ENCODE peak calls at places on chromosomes 6 and 20, in six cellular contexts. One of them, this sample, is unnamed.

GRCh38 chr6:18263561-18264337 is 581 bp downstream of the DEK start:
- DNase-seq in neural crest cell: no peak
- DNase-seq in WTC11: no peak
- DNase-seq in heart left ventricle: peak
- DNase-seq in left ventricle myocardium inferior: peak
- DNase-seq in psoas muscle: peak
- DNase-seq in this sample: peak

GRCh38 chr20:44057698-44058675 is 129.0 kb downstream of the JPH2 start:
- DNase-seq in neural crest cell: no peak
- DNase-seq in WTC11: no peak
- DNase-seq in heart left ventricle: no peak
- DNase-seq in left ventricle myocardium inferior: no peak
- DNase-seq in psoas muscle: no peak
- DNase-seq in this sample: no peak

GRCh38 chr6:158411998-158412397 is 99.7 kb downstream of the TULP4 start:
- DNase-seq in neural crest cell: no peak
- DNase-seq in WTC11: no peak
- DNase-seq in heart left ventricle: no peak
- DNase-seq in left ventricle myocardium inferior: no peak
- DNase-seq in psoas muscle: no peak
- DNase-seq in this sample: no peak

GRCh38 chr6:46983007-46983411 is 59.1 kb downstream of the ADGRF1 start:
- DNase-seq in neural crest cell: no peak
- DNase-seq in WTC11: no peak
- DNase-seq in heart left ventricle: no peak
- DNase-seq in left ventricle myocardium inferior: no peak
- DNase-seq in psoas muscle: no peak
- DNase-seq in this sample: no peak

GRCh38 chr6:21229061-21229460 is 364.5 kb upstream of the SOX4 start:
- DNase-seq in neural crest cell: no peak
- DNase-seq in WTC11: no peak
- DNase-seq in heart left ventricle: no peak
- DNase-seq in left ventricle myocardium inferior: no peak
- DNase-seq in psoas muscle: no peak
- DNase-seq in this sample: no peak

GRCh38 chr6:112780498-112781096 is 433.5 kb downstream of the RFPL4B start:
- DNase-seq in neural crest cell: peak
- DNase-seq in WTC11: peak
- DNase-seq in heart left ventricle: peak
- DNase-seq in left ventricle myocardium inferior: peak
- DNase-seq in psoas muscle: peak
- DNase-seq in this sample: peak

GRCh38 chr6:133017581-133017980 is 203.2 kb downstream of the RPS12 start:
- DNase-seq in neural crest cell: no peak
- DNase-seq in WTC11: no peak
- DNase-seq in heart left ventricle: no peak
- DNase-seq in left ventricle myocardium inferior: no peak
- DNase-seq in psoas muscle: no peak
- DNase-seq in this sample: no peak

GRCh38 chr6:7219310-7219709 is 93.7 kb downstream of the SSR1 start:
- DNase-seq in neural crest cell: no peak
- DNase-seq in WTC11: no peak
- DNase-seq in heart left ventricle: no peak
- DNase-seq in left ventricle myocardium inferior: no peak
- DNase-seq in psoas muscle: peak
- DNase-seq in this sample: no peak

GRCh38 chr6:48325701-48326100 is 214.7 kb upstream of the PTCHD4 start:
- DNase-seq in neural crest cell: no peak
- DNase-seq in WTC11: no peak
- DNase-seq in heart left ventricle: no peak
- DNase-seq in left ventricle myocardium inferior: no peak
- DNase-seq in psoas muscle: no peak
- DNase-seq in this sample: no peak

GRCh38 chr20:49821850-49822249 is 9.2 kb downstream of the SLC9A8 start:
- DNase-seq in neural crest cell: no peak
- DNase-seq in WTC11: no peak
- DNase-seq in heart left ventricle: peak
- DNase-seq in left ventricle myocardium inferior: no peak
- DNase-seq in psoas muscle: no peak
- DNase-seq in this sample: no peak

GRCh38 chr6:101296184-101296583 is 97.3 kb upstream of the GRIK2 start:
- DNase-seq in neural crest cell: no peak
- DNase-seq in WTC11: no peak
- DNase-seq in heart left ventricle: no peak
- DNase-seq in left ventricle myocardium inferior: no peak
- DNase-seq in psoas muscle: no peak
- DNase-seq in this sample: peak

GRCh38 chr6:21900730-21901129 is 307.2 kb downstream of the SOX4 start:
- DNase-seq in neural crest cell: no peak
- DNase-seq in WTC11: no peak
- DNase-seq in heart left ventricle: no peak
- DNase-seq in left ventricle myocardium inferior: no peak
- DNase-seq in psoas muscle: no peak
- DNase-seq in this sample: no peak

GRCh38 chr6:3331948-3332347 is 73.2 kb downstream of the PSMG4 start:
- DNase-seq in neural crest cell: no peak
- DNase-seq in WTC11: no peak
- DNase-seq in heart left ventricle: no peak
- DNase-seq in left ventricle myocardium inferior: no peak
- DNase-seq in psoas muscle: no peak
- DNase-seq in this sample: no peak

GRCh38 chr20:10501377-10501776 is 66.3 kb downstream of the SLX4IP start:
- DNase-seq in neural crest cell: no peak
- DNase-seq in WTC11: no peak
- DNase-seq in heart left ventricle: peak
- DNase-seq in left ventricle myocardium inferior: no peak
- DNase-seq in psoas muscle: no peak
- DNase-seq in this sample: no peak

GRCh38 chr6:74735304-74735703 is 470.5 kb downstream of the COL12A1 start:
- DNase-seq in neural crest cell: no peak
- DNase-seq in WTC11: no peak
- DNase-seq in heart left ventricle: no peak
- DNase-seq in left ventricle myocardium inferior: no peak
- DNase-seq in psoas muscle: no peak
- DNase-seq in this sample: no peak

GRCh38 chr20:58407966-58408557 is 19.0 kb downstream of the VAPB start:
- DNase-seq in neural crest cell: no peak
- DNase-seq in WTC11: no peak
- DNase-seq in heart left ventricle: no peak
- DNase-seq in left ventricle myocardium inferior: no peak
- DNase-seq in psoas muscle: no peak
- DNase-seq in this sample: no peak

GRCh38 chr6:156740604-156741003 is 36.6 kb upstream of the ARID1B start:
- DNase-seq in neural crest cell: no peak
- DNase-seq in WTC11: no peak
- DNase-seq in heart left ventricle: no peak
- DNase-seq in left ventricle myocardium inferior: no peak
- DNase-seq in psoas muscle: no peak
- DNase-seq in this sample: no peak
- TF ChIP-seq CTCF in neural crest cell: no peak
- TF ChIP-seq CTCF in WTC11: no peak
- TF ChIP-seq CTCF in heart left ventricle: no peak
- TF ChIP-seq CTCF in left ventricle myocardium inferior: no peak
- TF ChIP-seq CTCF in psoas muscle: no peak
- TF ChIP-seq CTCF in this sample: no peak

GRCh38 chr6:149024361-149024760 is 277.5 kb downstream of the UST start:
- DNase-seq in neural crest cell: no peak
- DNase-seq in WTC11: no peak
- DNase-seq in heart left ventricle: no peak
- DNase-seq in left ventricle myocardium inferior: no peak
- DNase-seq in psoas muscle: no peak
- DNase-seq in this sample: no peak

GRCh38 chr6:149027484-149027883 is 280.7 kb downstream of the UST start:
- DNase-seq in neural crest cell: no peak
- DNase-seq in WTC11: no peak
- DNase-seq in heart left ventricle: no peak
- DNase-seq in left ventricle myocardium inferior: no peak
- DNase-seq in psoas muscle: no peak
- DNase-seq in this sample: no peak

GRCh38 chr6:149028767-149029405 is 282.1 kb downstream of the UST start:
- DNase-seq in neural crest cell: peak
- DNase-seq in WTC11: no peak
- DNase-seq in heart left ventricle: peak
- DNase-seq in left ventricle myocardium inferior: no peak
- DNase-seq in psoas muscle: no peak
- DNase-seq in this sample: peak

GRCh38 chr6:149025061-149025460 is 278.2 kb downstream of the UST start:
- DNase-seq in neural crest cell: no peak
- DNase-seq in WTC11: no peak
- DNase-seq in heart left ventricle: no peak
- DNase-seq in left ventricle myocardium inferior: no peak
- DNase-seq in psoas muscle: no peak
- DNase-seq in this sample: no peak

DNA sequence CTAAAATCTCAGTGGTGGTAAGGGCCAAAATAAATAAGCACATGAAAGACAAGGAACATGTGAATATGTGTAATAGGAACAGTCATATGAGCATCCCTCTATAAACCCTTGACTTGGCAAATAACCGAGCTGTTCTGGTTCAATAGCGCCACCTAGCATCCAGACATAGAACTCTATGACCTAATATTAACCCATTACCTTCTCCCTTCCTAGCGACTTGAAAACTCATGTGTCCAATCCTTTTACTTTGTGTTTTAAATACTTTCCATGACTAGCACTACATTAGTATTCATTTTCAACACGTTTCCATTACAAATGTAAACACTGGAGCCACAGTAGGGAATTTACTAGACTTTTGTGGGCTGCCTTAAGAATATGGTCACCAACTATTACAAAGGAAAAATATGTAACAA is 279.7 kb downstream of the UST start:
- DNase-seq in neural crest cell: peak
- DNase-seq in WTC11: peak
- DNase-seq in heart left ventricle: no peak
- DNase-seq in left ventricle myocardium inferior: no peak
- DNase-seq in psoas muscle: no peak
- DNase-seq in this sample: peak
- TF ChIP-seq CTCF in neural crest cell: peak
- TF ChIP-seq CTCF in WTC11: peak
- TF ChIP-seq CTCF in heart left ventricle: peak
- TF ChIP-seq CTCF in left ventricle myocardium inferior: peak
- TF ChIP-seq CTCF in psoas muscle: no peak
- TF ChIP-seq CTCF in this sample: peak

GRCh38 chr6:150189176-150189575 is 46.3 kb downstream of the PPP1R14C start:
- DNase-seq in neural crest cell: no peak
- DNase-seq in WTC11: no peak
- DNase-seq in heart left ventricle: no peak
- DNase-seq in left ventricle myocardium inferior: no peak
- DNase-seq in psoas muscle: no peak
- DNase-seq in this sample: no peak
- TF ChIP-seq CTCF in neural crest cell: no peak
- TF ChIP-seq CTCF in WTC11: no peak
- TF ChIP-seq CTCF in heart left ventricle: no peak
- TF ChIP-seq CTCF in left ventricle myocardium inferior: no peak
- TF ChIP-seq CTCF in psoas muscle: no peak
- TF ChIP-seq CTCF in this sample: no peak

GRCh38 chr6:91082311-91082803 is 495.5 kb upstream of the MAP3K7 start:
- DNase-seq in neural crest cell: no peak
- DNase-seq in WTC11: peak
- DNase-seq in heart left ventricle: no peak
- DNase-seq in left ventricle myocardium inferior: no peak
- DNase-seq in psoas muscle: no peak
- DNase-seq in this sample: peak

GRCh38 chr6:91079939-91080338 is 493.1 kb upstream of the MAP3K7 start:
- DNase-seq in neural crest cell: no peak
- DNase-seq in WTC11: no peak
- DNase-seq in heart left ventricle: no peak
- DNase-seq in left ventricle myocardium inferior: no peak
- DNase-seq in psoas muscle: no peak
- DNase-seq in this sample: peak

GRCh38 chr6:91083226-91083625 is 496.4 kb upstream of the MAP3K7 start:
- DNase-seq in neural crest cell: no peak
- DNase-seq in WTC11: no peak
- DNase-seq in heart left ventricle: no peak
- DNase-seq in left ventricle myocardium inferior: no peak
- DNase-seq in psoas muscle: no peak
- DNase-seq in this sample: no peak

DNA sequence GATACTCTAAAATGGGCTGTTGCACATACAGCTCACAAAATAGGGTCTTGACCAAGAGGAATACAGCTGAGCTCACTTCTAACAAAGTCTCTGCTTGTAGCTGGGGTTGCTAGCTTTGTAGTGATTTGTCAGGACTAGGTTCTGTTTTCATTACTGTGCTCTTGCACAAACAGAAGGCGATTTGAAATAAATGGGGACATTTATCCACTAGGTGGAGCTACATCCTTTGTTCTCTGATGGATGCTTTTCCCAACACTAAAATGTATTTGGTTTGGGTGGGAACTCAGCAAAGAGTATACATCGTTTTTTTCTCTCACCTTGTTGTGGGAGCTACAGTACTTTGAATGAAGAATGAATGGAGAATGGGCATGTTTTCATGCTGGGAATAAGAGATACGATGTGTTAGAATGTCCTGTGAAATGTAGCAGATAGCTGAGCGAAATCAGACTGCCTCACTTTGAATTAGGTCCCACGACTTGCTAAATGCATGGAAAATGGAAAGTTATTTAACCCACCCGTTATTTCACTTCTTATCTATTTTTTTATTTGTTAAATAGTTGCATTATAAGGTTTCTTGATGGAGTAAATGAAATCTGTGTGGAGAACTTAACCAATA is 494.7 kb upstream of the MAP3K7 start:
- DNase-seq in neural crest cell: peak
- DNase-seq in WTC11: no peak
- DNase-seq in heart left ventricle: no peak
- DNase-seq in left ventricle myocardium inferior: no peak
- DNase-seq in psoas muscle: no peak
- DNase-seq in this sample: no peak
- TF ChIP-seq CTCF in neural crest cell: peak
- TF ChIP-seq CTCF in WTC11: peak
- TF ChIP-seq CTCF in heart left ventricle: peak
- TF ChIP-seq CTCF in left ventricle myocardium inferior: peak
- TF ChIP-seq CTCF in psoas muscle: peak
- TF ChIP-seq CTCF in this sample: peak

GRCh38 chr6:97437087-97437486 is 154.1 kb upstream of the MMS22L start:
- DNase-seq in neural crest cell: no peak
- DNase-seq in WTC11: no peak
- DNase-seq in heart left ventricle: no peak
- DNase-seq in left ventricle myocardium inferior: no peak
- DNase-seq in psoas muscle: no peak
- DNase-seq in this sample: no peak
- TF ChIP-seq CTCF in neural crest cell: peak
- TF ChIP-seq CTCF in WTC11: peak
- TF ChIP-seq CTCF in heart left ventricle: peak
- TF ChIP-seq CTCF in left ventricle myocardium inferior: peak
- TF ChIP-seq CTCF in psoas muscle: peak
- TF ChIP-seq CTCF in this sample: peak